ENCODE peak calls at places on chromosomes 12 and 14, in ten cellular contexts. E is G401; D is NCI-H1105; I is caudate nucleus; Y is LoVo; L is stimulated activated CD4-positive, alpha-beta T cell treated with anti-CD3 and anti-CD28 coated beads, Interleukin-2, amount 100 ng/mL, for 48 hours; B is WERI-Rb-1; K is EH; J is sciatic nerve; P is activated CD8-positive, alpha-beta memory T cell treated with anti-CD3 and anti-CD28 coated beads for 48 hours. W is an unnamed sample.

GRCh38 chr14:88798161-88798560 is 5.4 kb upstream of the EML5 start:
- DNase-seq in D (peak), J (no peak), P (no peak), Y (no peak), B (no peak), E (no peak), I (no peak), K (no peak), L (no peak), W (no peak)

GRCh38 chr12:69059465-69060457 is 126.8 kb upstream of the CPM start:
- DNase-seq in I (no peak), L (no peak), Y (peak), J (no peak), E (no peak), K (peak), D (no peak), B (no peak), P (no peak), W (no peak)

GRCh38 chr12:54428050-54429013 is 9.3 kb upstream of the ITGA5 start:
- DNase-seq in I (no peak), D (no peak), K (peak), P (no peak), L (no peak), Y (no peak), B (no peak), E (peak), J (no peak), W (no peak)

GRCh38 chr12:1474567-1475153 is 119.7 kb downstream of the FBXL14 start:
- DNase-seq in B (no peak), J (no peak), L (no peak), K (peak), E (no peak), Y (no peak), I (no peak), D (no peak), P (no peak), W (no peak)

GRCh38 chr12:25495336-25496097 is 57.6 kb downstream of the LMNTD1 start:
- DNase-seq in Y (peak), P (no peak), I (no peak), L (no peak), B (no peak), E (no peak), D (no peak), J (no peak), K (peak), W (no peak)

GRCh38 chr12:92452763-92453162 is 250.0 kb upstream of the PLEKHG7 start:
- DNase-seq in L (no peak), B (no peak), E (no peak), K (no peak), J (no peak), P (no peak), I (no peak), Y (no peak), D (no peak), W (no peak)

GRCh38 chr12:27619308-27619707 is 76.9 kb upstream of the REP15 start:
- DNase-seq in B (no peak), I (no peak), P (no peak), J (no peak), L (no peak), Y (peak), D (no peak), E (no peak), K (peak), W (no peak)

GRCh38 chr12:25935355-25936144 is 22.9 kb upstream of the RASSF8 start:
- DNase-seq in P (no peak), B (no peak), D (no peak), J (no peak), E (no peak), I (no peak), K (peak), L (no peak), Y (no peak), W (no peak)

GRCh38 chr14:100677152-100677924 is 49.4 kb upstream of the DLK1 start:
- DNase-seq in D (no peak), K (peak), Y (no peak), B (no peak), J (peak), L (no peak), E (no peak), I (no peak), P (no peak), W (no peak)

GRCh38 chr12:122785503-122785902 is 11.1 kb downstream of the CCDC62 start:
- DNase-seq in E (no peak), I (no peak), Y (no peak), B (no peak), J (no peak), K (no peak), L (no peak), P (no peak), D (no peak), W (no peak)

GRCh38 chr14:53151523-53151866 is 1.6 kb downstream of the DDHD1 start:
- DNase-seq in Y (no peak), L (no peak), P (no peak), K (no peak), I (peak), B (no peak), J (no peak), D (no peak), E (no peak), W (no peak)

GRCh38 chr12:91053951-91054715 is 3.7 kb downstream of the KERA start:
- DNase-seq in K (peak), J (no peak), E (no peak), L (no peak), I (no peak), P (no peak), B (no peak), Y (no peak), D (no peak), W (no peak)

GRCh38 chr12:122836027-122836921 is 1.0 kb downstream of the HIP1R start:
- DNase-seq in I (no peak), P (no peak), D (peak), B (no peak), L (peak), Y (peak), K (peak), J (no peak), E (peak), W (no peak)

GRCh38 chr14:68753696-68754095 is 39.2 kb downstream of the ZFP36L1 start:
- DNase-seq in E (no peak), K (peak), P (no peak), Y (no peak), D (no peak), J (no peak), L (no peak), I (no peak), B (no peak), W (no peak)

GRCh38 chr14:90454041-90455000 is 57.5 kb downstream of the CALM1 start:
- DNase-seq in J (peak), K (peak), E (peak), P (no peak), B (peak), D (no peak), I (peak), Y (peak), L (no peak), W (no peak)

GRCh38 chr14:101223147-101223546 is 319.6 kb upstream of the RTL1 start:
- DNase-seq in I (no peak), J (peak), E (peak), L (no peak), Y (no peak), B (no peak), D (no peak), K (no peak), P (no peak), W (no peak)

GRCh38 chr12:6278439-6279255 is 31.8 kb upstream of the PLEKHG6 start:
- DNase-seq in J (peak), Y (peak), P (peak), D (peak), K (peak), E (no peak), L (peak), B (peak), I (peak), W (peak)

GRCh38 chr14:64438181-64438839 is 27.0 kb upstream of the AKAP5 start:
- DNase-seq in P (no peak), D (no peak), Y (peak), K (peak), I (no peak), E (no peak), L (no peak), J (no peak), B (no peak), W (no peak)

GRCh38 chr12:109596418-109597244 is 23.0 kb downstream of the MVK start:
- DNase-seq in P (no peak), K (no peak), Y (no peak), E (no peak), I (no peak), J (no peak), D (no peak), B (peak), L (no peak), W (no peak)

GRCh38 chr12:67774983-67775587 is 126.5 kb downstream of the DYRK2 start:
- DNase-seq in P (no peak), K (no peak), E (no peak), J (no peak), B (no peak), L (no peak), I (no peak), Y (no peak), D (no peak), W (no peak)

GRCh38 chr14:83548061-83548839 is 1981.7 kb upstream of the FLRT2 start:
- DNase-seq in Y (no peak), K (peak), P (no peak), D (no peak), L (no peak), B (no peak), J (no peak), E (no peak), I (no peak), W (no peak)

GRCh38 chr12:107557589-107558100 is 128.0 kb upstream of the PWP1 start:
- DNase-seq in Y (no peak), B (no peak), J (no peak), P (no peak), D (no peak), E (no peak), K (no peak), I (no peak), L (no peak), W (no peak)

GRCh38 chr12:27491226-27491625 is 32.8 kb upstream of the PPFIBP1 start:
- DNase-seq in L (no peak), D (no peak), B (no peak), I (no peak), J (no peak), E (no peak), P (no peak), K (no peak), Y (no peak), W (no peak)

GRCh38 chr12:47210776-47211175 is 131.0 kb upstream of the AMIGO2 start:
- DNase-seq in B (no peak), P (no peak), L (no peak), I (no peak), J (no peak), D (no peak), K (no peak), Y (no peak), E (no peak), W (no peak)

GRCh38 chr14:67583711-67584644 is 16.1 kb downstream of the PIGH start:
- DNase-seq in L (peak), D (peak), I (no peak), J (peak), P (no peak), Y (peak), K (peak), E (peak), B (peak), W (no peak)

GRCh38 chr14:68688872-68689371 is 103.9 kb downstream of the ZFP36L1 start:
- DNase-seq in B (peak), L (no peak), P (no peak), K (peak), J (no peak), D (no peak), I (no peak), Y (no peak), E (no peak), W (no peak)

GRCh38 chr12:81800298-81801148 is 41.4 kb upstream of the PPFIA2 start:
- DNase-seq in P (no peak), J (no peak), I (no peak), D (no peak), L (no peak), E (no peak), B (no peak), K (no peak), Y (no peak), W (no peak)

GRCh38 chr12:57852620-57853509 is 6.3 kb upstream of the CTDSP2 start:
- DNase-seq in B (no peak), L (no peak), J (peak), Y (no peak), E (no peak), I (no peak), P (no peak), K (no peak), D (no peak), W (no peak)

GRCh38 chr12:6613015-6613775 is 6.0 kb upstream of the CHD4 start:
- DNase-seq in B (peak), D (peak), I (peak), Y (no peak), K (peak), J (peak), P (no peak), E (peak), L (no peak), W (no peak)

GRCh38 chr14:64337901-64338615 is 43.9 kb upstream of the ESR2 start:
- DNase-seq in B (peak), D (peak), I (no peak), J (peak), Y (peak), L (peak), E (peak), P (peak), K (peak), W (no peak)